ENCODE peak calls at places on chromosomes 7 and 10, in eight cellular contexts. X, T, Z, D, B, G, F and Y are unnamed samples.

GRCh38 chr7:102248456-102249395 is 37.9 kb upstream of the SH2B2 start:
- DNase-seq in Z (no peak), X (no peak), B (no peak), D (no peak), F (no peak), T (no peak), G (no peak), Y (no peak)

GRCh38 chr10:64316416-64316815 is 795.2 kb downstream of the REEP3 start:
- DNase-seq in Z (no peak), D (no peak), T (no peak), X (no peak), B (no peak), F (no peak), G (no peak), Y (no peak)

GRCh38 chr7:101093907-101094306 is 8.6 kb downstream of the TRIM56 start:
- DNase-seq in F (peak; percentile 7), D (no peak), Z (no peak), T (no peak), G (no peak), X (no peak), B (no peak), Y (no peak)

GRCh38 chr10:93032105-93032808 is 28.3 kb upstream of the CYP26C1 start:
- DNase-seq in Z (no peak), D (no peak), T (no peak), F (no peak), X (no peak), B (no peak), G (no peak), Y (no peak)

GRCh38 chr10:24255907-24256306 is 47.0 kb downstream of the KIAA1217 start:
- DNase-seq in F (no peak), T (no peak), Z (peak; percentile 59), B (no peak), G (no peak), X (peak; percentile 90), D (no peak), Y (no peak)

GRCh38 chr7:97697396-97697795 is 34.5 kb upstream of the TAC1 start:
- DNase-seq in T (no peak), B (no peak), Z (no peak), G (no peak), F (no peak), X (no peak), D (no peak), Y (no peak)

GRCh38 chr10:29757551-29758297 is 123.0 kb upstream of the SVIL start:
- DNase-seq in Z (no peak), G (peak; percentile 85), X (no peak), B (peak; percentile 6), F (no peak), T (no peak), D (no peak), Y (no peak)

GRCh38 chr10:79442171-79443040 is 3.0 kb downstream of the ZCCHC24 start:
- DNase-seq in T (no peak), Z (no peak), D (no peak), B (no peak), X (peak; percentile 81), G (no peak), F (no peak), Y (no peak)

GRCh38 chr10:106866244-106866845 is 298.2 kb downstream of the SORCS1 start:
- DNase-seq in D (no peak), Z (no peak), G (no peak), F (no peak), T (no peak), X (no peak), B (no peak), Y (no peak)

GRCh38 chr10:81403451-81403850 is 471.5 kb upstream of the NRG3 start:
- DNase-seq in F (no peak), B (no peak), Z (no peak), G (no peak), X (no peak), T (no peak), D (no peak), Y (no peak)

GRCh38 chr10:21402606-21403083 is 122.8 kb downstream of the SKIDA1 start:
- DNase-seq in Z (peak; percentile 28), D (no peak), T (no peak), F (no peak), B (no peak), G (no peak), X (no peak), Y (no peak)

GRCh38 chr10:34786464-34786863 is 28.6 kb downstream of the PARD3 start:
- DNase-seq in T (no peak), G (no peak), X (no peak), Z (no peak), F (no peak), B (no peak), D (no peak), Y (no peak)

GRCh38 chr7:25359471-25360059 is 131.3 kb upstream of the NPVF start:
- DNase-seq in G (no peak), Z (no peak), T (no peak), F (no peak), D (no peak), B (no peak), X (no peak), Y (no peak)

GRCh38 chr7:151793531-151793935 is 83.4 kb downstream of the PRKAG2 start:
- DNase-seq in Z (peak; percentile 50), X (peak; percentile 91), T (no peak), D (no peak), B (peak; percentile 35), G (no peak), F (peak; percentile 95), Y (no peak)

DNA sequence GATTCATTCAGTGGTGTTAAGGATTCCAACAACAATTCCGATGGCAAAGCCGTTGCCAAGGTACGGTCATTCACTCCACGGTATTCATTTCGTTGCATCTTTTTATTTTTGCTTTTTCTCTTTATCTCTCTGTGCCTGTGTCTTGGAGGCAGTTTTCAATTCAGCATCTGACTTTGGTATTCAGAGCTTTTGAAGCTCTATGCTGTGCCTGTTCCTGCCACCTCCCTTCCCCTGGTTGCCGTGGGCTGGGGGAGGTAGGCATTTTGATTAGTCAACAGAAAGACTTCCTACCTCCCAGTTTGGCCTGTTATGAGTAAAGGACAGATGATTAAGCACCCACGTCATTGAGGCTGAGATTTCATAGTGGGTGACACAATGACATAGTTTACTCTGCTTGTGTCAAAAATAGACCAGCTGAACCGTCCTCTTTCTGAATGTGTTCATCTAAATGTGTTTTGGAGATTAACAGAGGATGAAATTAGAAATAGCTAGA is 149.5 kb downstream of the ARID5B start:
- DNase-seq in Z (peak; percentile 58), T (peak; percentile 51), D (no peak), X (peak; percentile 93), B (peak; percentile 57), G (peak; percentile 32), F (no peak), Y (no peak)
- TF ChIP-seq POLR2A in Z (peak; percentile 89), T (peak; percentile 32), D (peak; percentile 73), X (no peak), B (no peak), G (no peak), F (peak; percentile 52), Y (no peak)

GRCh38 chr7:155407799-155408198 is 50.1 kb upstream of the EN2 start:
- DNase-seq in B (no peak), Z (no peak), X (no peak), G (no peak), D (no peak), F (no peak), T (no peak), Y (no peak)

GRCh38 chr7:155411718-155412415 is 46.1 kb upstream of the EN2 start:
- DNase-seq in G (no peak), D (no peak), F (no peak), X (no peak), B (no peak), Z (no peak), T (no peak), Y (no peak)

GRCh38 chr7:155409980-155410379 is 47.9 kb upstream of the EN2 start:
- DNase-seq in T (no peak), G (no peak), X (no peak), D (no peak), F (no peak), B (no peak), Z (no peak), Y (no peak)

GRCh38 chr7:155410436-155410835 is 47.5 kb upstream of the EN2 start:
- DNase-seq in X (no peak), Z (no peak), T (no peak), B (no peak), F (no peak), G (no peak), D (no peak), Y (no peak)

GRCh38 chr7:155408657-155409586 is 49.0 kb upstream of the EN2 start:
- DNase-seq in F (peak; percentile 44), G (no peak), T (no peak), B (peak; percentile 24), D (no peak), X (no peak), Z (no peak), Y (no peak)
- TF ChIP-seq POLR2A in F (no peak), G (no peak), T (no peak), B (no peak), D (no peak), X (no peak), Z (no peak), Y (no peak)

GRCh38 chr10:101694674-101695403 is at the start of gene FBXW4:
- DNase-seq in F (peak; percentile 75), T (peak; percentile 52), D (peak; percentile 79), B (peak; percentile 79), G (no peak), Z (peak; percentile 67), X (peak; percentile 89), Y (no peak)
- TF ChIP-seq POLR2A in F (peak; percentile 83), T (peak; percentile 42), D (peak; percentile 81), B (peak; percentile 52), G (peak; percentile 89), Z (peak; percentile 23), X (no peak), Y (no peak)

DNA sequence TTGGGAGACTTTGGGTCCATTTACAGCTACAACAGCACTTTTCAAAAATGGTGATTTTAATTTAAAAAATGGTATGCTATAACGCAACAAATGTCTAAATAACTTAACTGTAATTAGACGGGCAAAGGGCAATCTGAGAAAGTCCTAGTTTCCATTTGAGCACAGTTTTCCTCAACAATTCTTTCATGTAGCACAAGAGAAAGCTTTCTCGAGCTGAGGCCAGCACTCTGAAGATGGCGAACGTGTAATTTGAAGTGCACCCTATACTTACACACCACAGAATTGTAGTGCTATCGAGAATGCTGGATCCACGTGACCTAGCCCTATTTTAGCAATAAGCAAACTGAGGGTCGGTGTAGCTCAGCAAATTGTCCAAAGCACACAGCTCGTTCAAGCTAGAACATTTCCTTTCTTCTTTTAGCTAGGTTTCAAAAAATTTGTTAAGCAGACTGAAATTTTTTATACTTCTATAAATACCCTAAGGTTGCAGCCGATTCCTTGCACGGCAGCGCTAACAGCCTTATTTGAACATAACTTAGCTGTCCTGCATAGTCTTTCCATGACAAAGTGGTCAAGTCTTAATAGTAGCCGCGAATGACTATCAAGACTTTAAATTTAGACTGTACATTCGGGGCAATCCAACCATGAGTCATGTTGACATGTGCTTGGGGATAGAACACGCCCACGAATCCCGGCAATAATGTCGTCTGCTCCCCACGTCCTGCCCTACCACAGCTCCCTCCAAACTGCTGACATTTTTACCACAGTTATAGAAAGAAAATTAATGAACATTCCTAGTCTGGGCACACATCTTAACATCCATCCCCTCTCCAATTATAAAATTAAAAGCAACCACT is 10.0 kb downstream of the KLF6 start:
- DNase-seq in X (no peak), T (peak; percentile 51), Z (no peak), F (no peak), G (peak; percentile 68), D (no peak), B (peak; percentile 34), Y (no peak)
- TF ChIP-seq POLR2A in X (no peak), T (no peak), Z (peak; percentile 36), F (no peak), G (no peak), D (no peak), B (no peak), Y (peak; percentile 10)